ENCODE peak calls at places on chromosome 18, in five cellular contexts. One of them, this sample, is unnamed.

GRCh38 chr18:10840768-10841167 is 308.6 kb downstream of the PIEZO2 start:
- DNase-seq in AG20443: no peak
- DNase-seq in A172: no peak
- DNase-seq in NCI-H82: no peak
- DNase-seq in activated CD4-positive, alpha-beta T cell treated with anti-CD3 and anti-CD28 coated beads for 48 hours: no peak
- DNase-seq in this sample: no peak

GRCh38 chr18:23235860-23236259 is 100.6 kb downstream of the CABLES1 start:
- DNase-seq in AG20443: no peak
- DNase-seq in A172: no peak
- DNase-seq in NCI-H82: no peak
- DNase-seq in activated CD4-positive, alpha-beta T cell treated with anti-CD3 and anti-CD28 coated beads for 48 hours: no peak
- DNase-seq in this sample: no peak

GRCh38 chr18:63518178-63519012 is 23.8 kb upstream of the SERPINB12 start:
- DNase-seq in AG20443: peak; percentile 61
- DNase-seq in A172: peak; percentile 57
- DNase-seq in NCI-H82: peak; percentile 93
- DNase-seq in activated CD4-positive, alpha-beta T cell treated with anti-CD3 and anti-CD28 coated beads for 48 hours: peak; percentile 65
- DNase-seq in this sample: peak; percentile 74

GRCh38 chr18:48932822-48933510 is 17.8 kb downstream of the SMAD7 start:
- DNase-seq in AG20443: no peak
- DNase-seq in A172: no peak
- DNase-seq in NCI-H82: no peak
- DNase-seq in activated CD4-positive, alpha-beta T cell treated with anti-CD3 and anti-CD28 coated beads for 48 hours: no peak
- DNase-seq in this sample: no peak

GRCh38 chr18:79856119-79857080 is 58.7 kb downstream of the KCNG2 start:
- DNase-seq in AG20443: peak; percentile 58
- DNase-seq in A172: no peak
- DNase-seq in NCI-H82: peak; percentile 93
- DNase-seq in activated CD4-positive, alpha-beta T cell treated with anti-CD3 and anti-CD28 coated beads for 48 hours: peak; percentile 36
- DNase-seq in this sample: no peak

GRCh38 chr18:31718386-31718785 is 34.0 kb upstream of the B4GALT6 start:
- DNase-seq in AG20443: no peak
- DNase-seq in A172: no peak
- DNase-seq in NCI-H82: no peak
- DNase-seq in activated CD4-positive, alpha-beta T cell treated with anti-CD3 and anti-CD28 coated beads for 48 hours: no peak
- DNase-seq in this sample: no peak

GRCh38 chr18:3814840-3815239 is 364.9 kb downstream of the TGIF1 start:
- DNase-seq in AG20443: no peak
- DNase-seq in A172: no peak
- DNase-seq in NCI-H82: no peak
- DNase-seq in activated CD4-positive, alpha-beta T cell treated with anti-CD3 and anti-CD28 coated beads for 48 hours: no peak
- DNase-seq in this sample: no peak

GRCh38 chr18:22683786-22684185 is 249.3 kb upstream of the RBBP8 start:
- DNase-seq in AG20443: no peak
- DNase-seq in A172: no peak
- DNase-seq in NCI-H82: no peak
- DNase-seq in activated CD4-positive, alpha-beta T cell treated with anti-CD3 and anti-CD28 coated beads for 48 hours: no peak
- DNase-seq in this sample: no peak

GRCh38 chr18:35460719-35461118 is 37.0 kb downstream of the INO80C start:
- DNase-seq in AG20443: no peak
- DNase-seq in A172: no peak
- DNase-seq in NCI-H82: no peak
- DNase-seq in activated CD4-positive, alpha-beta T cell treated with anti-CD3 and anti-CD28 coated beads for 48 hours: no peak
- DNase-seq in this sample: no peak

GRCh38 chr18:47605093-47605492 is 325.4 kb downstream of the SMAD2 start:
- DNase-seq in AG20443: no peak
- DNase-seq in A172: no peak
- DNase-seq in NCI-H82: no peak
- DNase-seq in activated CD4-positive, alpha-beta T cell treated with anti-CD3 and anti-CD28 coated beads for 48 hours: no peak
- DNase-seq in this sample: no peak

GRCh38 chr18:68428026-68428425 is 286.9 kb downstream of the TMX3 start:
- DNase-seq in AG20443: peak; percentile 76
- DNase-seq in A172: peak; percentile 75
- DNase-seq in NCI-H82: peak; percentile 69
- DNase-seq in activated CD4-positive, alpha-beta T cell treated with anti-CD3 and anti-CD28 coated beads for 48 hours: no peak
- DNase-seq in this sample: peak; percentile 52

GRCh38 chr18:23837591-23837990 is 148.3 kb downstream of the LAMA3 start:
- DNase-seq in AG20443: peak; percentile 77
- DNase-seq in A172: peak; percentile 80
- DNase-seq in NCI-H82: no peak
- DNase-seq in activated CD4-positive, alpha-beta T cell treated with anti-CD3 and anti-CD28 coated beads for 48 hours: no peak
- DNase-seq in this sample: no peak

GRCh38 chr18:56650944-56651770 is at the start of gene WDR7:
- DNase-seq in AG20443: peak; percentile 93
- DNase-seq in A172: peak; percentile 93
- DNase-seq in NCI-H82: peak; percentile 98
- DNase-seq in activated CD4-positive, alpha-beta T cell treated with anti-CD3 and anti-CD28 coated beads for 48 hours: peak; percentile 97
- DNase-seq in this sample: peak; percentile 95

GRCh38 chr18:59874166-59874565 is 25.6 kb upstream of the PMAIP1 start:
- DNase-seq in AG20443: peak; percentile 80
- DNase-seq in A172: peak; percentile 78
- DNase-seq in NCI-H82: no peak
- DNase-seq in activated CD4-positive, alpha-beta T cell treated with anti-CD3 and anti-CD28 coated beads for 48 hours: no peak
- DNase-seq in this sample: no peak

GRCh38 chr18:56982756-56983155 is 164.1 kb upstream of the BOD1L2 start:
- DNase-seq in AG20443: no peak
- DNase-seq in A172: no peak
- DNase-seq in NCI-H82: peak; percentile 64
- DNase-seq in activated CD4-positive, alpha-beta T cell treated with anti-CD3 and anti-CD28 coated beads for 48 hours: no peak
- DNase-seq in this sample: no peak

GRCh38 chr18:70172225-70172624 is 33.3 kb downstream of the RTTN start:
- DNase-seq in AG20443: peak; percentile 27
- DNase-seq in A172: peak; percentile 3
- DNase-seq in NCI-H82: no peak
- DNase-seq in activated CD4-positive, alpha-beta T cell treated with anti-CD3 and anti-CD28 coated beads for 48 hours: no peak
- DNase-seq in this sample: no peak

GRCh38 chr18:72588339-72588738 is 44.2 kb upstream of the CBLN2 start:
- DNase-seq in AG20443: no peak
- DNase-seq in A172: no peak
- DNase-seq in NCI-H82: no peak
- DNase-seq in activated CD4-positive, alpha-beta T cell treated with anti-CD3 and anti-CD28 coated beads for 48 hours: no peak
- DNase-seq in this sample: no peak

GRCh38 chr18:72768681-72769229 is 99.0 kb downstream of the NETO1 start:
- DNase-seq in AG20443: no peak
- DNase-seq in A172: no peak
- DNase-seq in NCI-H82: peak; percentile 22
- DNase-seq in activated CD4-positive, alpha-beta T cell treated with anti-CD3 and anti-CD28 coated beads for 48 hours: no peak
- DNase-seq in this sample: no peak

GRCh38 chr18:58349650-58350049 is 279.2 kb downstream of the ALPK2 start:
- DNase-seq in AG20443: no peak
- DNase-seq in A172: no peak
- DNase-seq in NCI-H82: no peak
- DNase-seq in activated CD4-positive, alpha-beta T cell treated with anti-CD3 and anti-CD28 coated beads for 48 hours: no peak
- DNase-seq in this sample: no peak

GRCh38 chr18:59885579-59886163 is 14.1 kb upstream of the PMAIP1 start:
- DNase-seq in AG20443: peak; percentile 65
- DNase-seq in A172: peak; percentile 77
- DNase-seq in NCI-H82: no peak
- DNase-seq in activated CD4-positive, alpha-beta T cell treated with anti-CD3 and anti-CD28 coated beads for 48 hours: peak; percentile 44
- DNase-seq in this sample: no peak

GRCh38 chr18:9943311-9943710 is 29.5 kb downstream of the VAPA start:
- DNase-seq in AG20443: no peak
- DNase-seq in A172: no peak
- DNase-seq in NCI-H82: peak; percentile 31
- DNase-seq in activated CD4-positive, alpha-beta T cell treated with anti-CD3 and anti-CD28 coated beads for 48 hours: no peak
- DNase-seq in this sample: peak; percentile 62

This sample was measured in NCI-H774.